ENCODE peak calls at places on chromosomes 1 and 21, in four cellular contexts. G, I, N and S are unnamed samples.
A peak's percentile ranks its signal among the peaks of the same experiment; 100 is the strongest.

GRCh38 chr1:194047921-194048320 is 861.5 kb upstream of the B3GALT2 start:
- DNase-seq in N (no peak), G (no peak), I (no peak), S (no peak)

GRCh38 chr1:84427520-84428188 is 29.4 kb downstream of the DNASE2B start:
- DNase-seq in N (peak; percentile 19), I (no peak), G (no peak), S (peak; percentile 60)

GRCh38 chr1:177913762-177914540 is 55.9 kb downstream of the SEC16B start:
- DNase-seq in I (no peak), G (peak; percentile 17), N (peak; percentile 63), S (peak; percentile 13)

GRCh38 chr1:41573803-41574713 is 89.6 kb upstream of the EDN2 start:
- DNase-seq in N (peak; percentile 80), G (peak; percentile 49), I (peak; percentile 81), S (peak; percentile 54)

GRCh38 chr1:8871965-8872399 is 6.5 kb downstream of the ENO1 start:
- DNase-seq in I (no peak), N (peak; percentile 74), G (no peak), S (no peak)

GRCh38 chr1:43997295-43997694 is 5.9 kb downstream of the CCDC24 start:
- DNase-seq in I (no peak), G (no peak), N (no peak), S (no peak)

GRCh38 chr1:108188801-108189200 is 11.3 kb downstream of the SLC25A24 start:
- DNase-seq in I (no peak), G (no peak), N (no peak), S (no peak)

GRCh38 chr21:36635991-36636390 is 62.9 kb upstream of the SIM2 start:
- DNase-seq in I (no peak), G (no peak), N (no peak), S (no peak)

GRCh38 chr1:200468264-200469001 is 58.6 kb upstream of the ZNF281 start:
- DNase-seq in I (no peak), G (no peak), N (peak; percentile 30), S (no peak)

GRCh38 chr1:202286622-202287097 is 55.1 kb downstream of the UBE2T start:
- DNase-seq in I (no peak), N (peak; percentile 1), G (peak; percentile 59), S (no peak)

GRCh38 chr1:58005212-58005611 is 541.3 kb downstream of the OMA1 start:
- DNase-seq in G (no peak), I (no peak), N (no peak), S (no peak)

GRCh38 chr1:41672173-41672572 is 187.7 kb upstream of the EDN2 start:
- DNase-seq in G (no peak), N (peak; percentile 86), I (no peak), S (peak; percentile 52)

GRCh38 chr1:211332036-211332616 is 5.5 kb downstream of the TRAF5 start:
- DNase-seq in I (peak; percentile 30), G (no peak), N (no peak), S (no peak)

GRCh38 chr1:37151789-37152188 is 117.5 kb upstream of the GRIK3 start:
- DNase-seq in I (no peak), G (no peak), N (no peak), S (no peak)

GRCh38 chr1:199205740-199206139 is 566.9 kb downstream of the PTPRC start:
- DNase-seq in I (no peak), N (peak; percentile 23), G (no peak), S (no peak)

GRCh38 chr1:221907531-221907930 is 165.6 kb upstream of the DUSP10 start:
- DNase-seq in N (no peak), G (no peak), I (no peak), S (no peak)

GRCh38 chr1:20379075-20379474 is 88.4 kb downstream of the VWA5B1 start:
- DNase-seq in I (no peak), G (no peak), N (no peak), S (no peak)
- TF ChIP-seq CTCF in I (no peak), G (no peak), N (no peak), S (no peak)

GRCh38 chr1:206463137-206463536 is 7.1 kb upstream of the IKBKE start:
- DNase-seq in G (no peak), N (no peak), I (no peak), S (no peak)

GRCh38 chr1:206466840-206467649 is 3.2 kb upstream of the IKBKE start:
- DNase-seq in I (no peak), N (no peak), G (no peak), S (no peak)

GRCh38 chr1:206463911-206464310 is 6.4 kb upstream of the IKBKE start:
- DNase-seq in N (no peak), G (no peak), I (no peak), S (no peak)

GRCh38 chr1:206465951-206466350 is 4.3 kb upstream of the IKBKE start:
- DNase-seq in I (no peak), N (no peak), G (no peak), S (no peak)

DNA sequence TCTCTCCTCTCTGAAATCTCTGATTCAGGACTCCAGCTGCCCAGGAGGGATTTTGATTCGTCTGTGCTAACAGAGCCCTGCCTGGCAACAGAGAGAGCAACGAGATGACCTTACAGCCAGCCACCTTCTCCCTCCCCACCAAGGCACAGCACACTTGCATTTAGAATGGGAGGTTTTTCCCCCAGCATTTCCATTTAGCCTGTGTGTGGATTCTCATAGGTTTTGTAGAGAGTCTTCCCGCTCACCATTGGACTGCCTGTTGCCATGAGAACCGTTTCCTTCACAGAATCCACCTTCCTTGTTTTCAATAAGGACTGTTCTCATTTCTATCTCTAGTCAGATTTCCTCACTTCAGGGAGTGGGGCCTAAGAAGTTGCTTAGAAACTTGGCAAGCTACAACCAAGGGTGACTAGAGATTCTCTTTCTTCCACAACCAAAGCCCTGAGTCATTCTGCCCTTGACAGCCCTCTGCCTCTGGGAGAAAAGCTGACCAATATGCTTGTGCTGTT is 5.8 kb upstream of the IKBKE start:
- DNase-seq in I (no peak), G (no peak), N (peak; percentile 95), S (no peak)
- TF ChIP-seq CEBPB in I (no peak), G (no peak), N (peak; percentile 75), S (no peak)

GRCh38 chr1:158491372-158491771 is 19.4 kb downstream of the OR10R2 start:
- DNase-seq in G (no peak), I (no peak), N (no peak), S (no peak)

GRCh38 chr1:158494737-158495136 is 22.7 kb downstream of the OR10R2 start:
- DNase-seq in G (no peak), N (no peak), I (no peak), S (no peak)

DNA sequence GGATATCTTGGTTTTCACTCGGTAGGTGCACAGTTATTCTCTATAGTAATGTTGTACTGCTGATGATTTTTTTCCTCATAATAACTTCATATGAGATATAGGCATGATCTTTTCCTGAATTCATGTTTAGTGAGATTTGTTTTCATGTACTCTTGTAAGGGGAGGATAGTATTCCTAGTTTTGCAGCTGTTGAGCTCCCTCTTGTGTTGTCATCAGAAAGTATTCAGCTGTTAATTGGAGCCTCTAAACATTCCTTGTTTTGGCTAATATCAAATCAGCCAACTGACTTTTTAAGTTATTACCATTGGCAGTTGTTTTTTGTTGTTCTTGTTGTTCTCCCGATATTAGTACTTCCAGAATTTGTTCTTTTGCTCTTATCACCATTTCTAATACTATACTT is 24.4 kb downstream of the OR10R2 start:
- DNase-seq in G (no peak), N (no peak), I (no peak), S (no peak)
- TF ChIP-seq CTCF in G (no peak), N (no peak), I (no peak), S (peak; percentile 25)

GRCh38 chr1:205481629-205482071 is 22.8 kb upstream of the CDK18 start:
- DNase-seq in I (no peak), N (no peak), G (no peak), S (no peak)
- TF ChIP-seq CEBPB in I (no peak), N (no peak), G (peak; percentile 43), S (no peak)

DNA sequence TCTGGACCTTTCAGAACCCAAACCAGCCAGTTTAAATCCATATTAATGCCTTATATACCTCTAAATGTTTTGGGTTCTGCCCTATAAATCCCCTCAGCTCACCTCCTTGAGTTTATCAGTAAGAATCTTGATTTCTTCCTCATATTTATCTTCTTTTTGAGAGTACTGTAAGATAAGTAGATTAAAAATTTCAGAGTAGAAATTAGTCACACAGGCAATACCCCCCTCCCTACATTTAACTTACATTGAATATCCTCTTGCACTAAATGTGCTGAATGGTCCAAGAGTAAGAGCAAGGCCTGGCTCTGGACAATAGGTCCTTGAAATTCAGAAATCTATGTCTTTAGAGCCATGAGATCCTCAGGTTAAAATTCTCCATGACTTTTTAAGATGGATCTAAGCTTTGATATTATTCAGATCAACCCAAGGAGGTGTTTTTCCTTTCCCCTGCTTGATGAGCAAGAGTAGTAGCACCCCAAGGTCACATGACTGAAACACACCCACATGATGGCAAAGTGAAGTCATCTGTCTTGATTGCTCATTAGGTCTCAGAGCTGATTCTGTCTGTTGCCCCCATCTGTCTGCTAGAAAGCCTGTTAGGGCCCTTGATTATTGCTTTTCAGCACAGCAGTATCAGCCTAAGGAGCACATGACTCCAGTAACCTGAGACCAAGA is 15.8 kb upstream of the NUP210L start:
- DNase-seq in G (no peak), N (no peak), I (no peak), S (no peak)
- TF ChIP-seq CTCF in G (no peak), N (no peak), I (no peak), S (no peak)

GRCh38 chr1:227948493-227949260 is 945 bp upstream of the WNT9A start:
- DNase-seq in N (no peak), I (peak; percentile 17), G (no peak), S (no peak)
- TF ChIP-seq CEBPB in N (no peak), I (no peak), G (no peak), S (no peak)

DNA sequence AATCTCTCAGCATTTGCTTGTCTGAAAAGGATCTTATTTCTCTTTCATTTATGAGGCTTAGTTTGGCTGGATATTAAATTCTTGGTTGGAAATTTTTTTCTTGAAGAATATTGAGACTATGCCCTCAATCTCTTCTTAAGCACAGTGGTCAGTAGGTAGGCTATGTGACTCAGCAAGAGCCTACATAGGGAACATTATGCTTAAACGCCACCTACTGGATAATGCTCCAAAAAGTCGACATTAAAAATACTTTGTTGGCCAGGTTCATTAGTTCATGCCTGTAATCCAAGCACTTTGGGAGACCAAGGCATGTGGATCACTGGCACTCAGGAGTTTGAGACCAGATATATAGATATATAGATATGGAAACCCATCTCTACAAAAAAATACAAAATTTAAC is 678.0 kb upstream of the USP24 start:
- DNase-seq in G (peak; percentile 59), I (no peak), N (peak; percentile 61), S (peak; percentile 53)
- TF ChIP-seq CTCF in G (peak; percentile 63), I (no peak), N (peak; percentile 38), S (peak; percentile 47)

GRCh38 chr1:26994020-26994745 is 691 bp downstream of the TRNP1 start:
- DNase-seq in G (no peak), N (no peak), I (peak; percentile 77), S (no peak)
- TF ChIP-seq CEBPB in G (no peak), N (no peak), I (no peak), S (no peak)

GRCh38 chr1:32893198-32894018 is 7.1 kb downstream of the HPCA start:
- DNase-seq in N (peak; percentile 20), I (peak; percentile 84), G (no peak), S (no peak)
- TF ChIP-seq CTCF in N (no peak), I (no peak), G (no peak), S (no peak)